ENCODE peak calls at places on chromosomes 2 and 18, in five cellular contexts. X is IMR-90; V is CD8-positive, alpha-beta T cell; D is ascending aorta; G is body of pancreas. K is an unnamed sample. For H3K27me3, the result is how much of the 10 kb centered on the place peaks cover.

GRCh38 chr2:168515502-168515901 is 59.4 kb downstream of the CERS6 start:
- DNase-seq in X (peak), G (no peak), V (no peak), D (no peak), K (peak)

GRCh38 chr2:130911482-130911881 is 74.8 kb downstream of the ARHGEF4 start:
- DNase-seq in G (no peak), X (no peak), D (no peak), V (no peak), K (peak)

GRCh38 chr2:133948610-133949290 is 305.1 kb upstream of the MGAT5 start:
- DNase-seq in X (no peak), G (no peak), V (no peak), D (no peak), K (no peak)

GRCh38 chr2:39623916-39624315 is 41.8 kb upstream of the TMEM178A start:
- DNase-seq in D (no peak), G (no peak), V (no peak), X (no peak), K (no peak)

GRCh38 chr2:192585418-192585817 is 390.7 kb upstream of the TMEFF2 start:
- DNase-seq in D (no peak), X (no peak), G (no peak), V (no peak), K (peak)

GRCh38 chr2:172305066-172305465 is 122.3 kb upstream of the ITGA6 start:
- DNase-seq in D (no peak), V (no peak), X (no peak), G (no peak), K (no peak)

GRCh38 chr2:207143474-207144190 is 22.1 kb downstream of the KLF7 start:
- DNase-seq in V (peak), G (peak), D (peak), X (no peak), K (no peak)

GRCh38 chr18:3960977-3961376 is 494.1 kb downstream of the DLGAP1 start:
- DNase-seq in G (no peak), D (no peak), V (no peak), X (no peak), K (no peak)

GRCh38 chr2:74488643-74489481 is 6.0 kb downstream of the TTC31 start:
- DNase-seq in G (no peak), V (no peak), D (no peak), X (no peak), K (no peak)

GRCh38 chr18:77884454-77884853 is 634.8 kb downstream of the GALR1 start:
- DNase-seq in V (no peak), X (no peak), G (no peak), D (no peak), K (no peak)

GRCh38 chr2:240362826-240363717 is 72.4 kb upstream of the GPC1 start:
- DNase-seq in V (no peak), X (no peak), G (no peak), D (no peak), K (no peak)

GRCh38 chr2:82789886-82790276 is 1669.2 kb downstream of the SUCLG1 start:
- DNase-seq in V (no peak), G (no peak), D (no peak), X (no peak), K (peak)

GRCh38 chr18:74682141-74682997 is 84.7 kb downstream of the ZNF407 start:
- DNase-seq in G (no peak), D (no peak), V (no peak), X (no peak), K (peak)

GRCh38 chr2:195613922-195614321 is 43.1 kb upstream of the SLC39A10 start:
- DNase-seq in X (peak), G (no peak), D (no peak), V (no peak), K (peak)

GRCh38 chr2:202604699-202605098 is 30.1 kb upstream of the FAM117B start:
- DNase-seq in V (no peak), X (peak), D (no peak), G (no peak), K (no peak)

GRCh38 chr2:25674003-25674362 is 606 bp upstream of the DTNB start:
- DNase-seq in G (no peak), X (no peak), V (no peak), D (no peak), K (no peak)

GRCh38 chr18:54772081-54772480 is 56.2 kb upstream of the RAB27B start:
- DNase-seq in V (no peak), X (no peak), D (no peak), G (no peak), K (peak)

GRCh38 chr18:3321133-3321812 is 59.3 kb downstream of the MYL12B start:
- DNase-seq in V (no peak), D (no peak), X (peak), G (no peak), K (peak)

GRCh38 chr18:70256994-70257393 is 31.9 kb upstream of the SOCS6 start:
- DNase-seq in D (no peak), G (no peak), V (no peak), X (no peak), K (no peak)

GRCh38 chr2:134282638-134283400 is 28.9 kb downstream of the MGAT5 start:
- DNase-seq in V (no peak), X (no peak), D (no peak), G (no peak), K (no peak)

GRCh38 chr2:54464334-54464733 is 8.2 kb downstream of the SPTBN1 start:
- DNase-seq in D (no peak), X (no peak), G (no peak), V (no peak), K (no peak)

GRCh38 chr2:222930862-222931261 is 70.0 kb downstream of the ACSL3 start:
- DNase-seq in V (no peak), G (no peak), D (no peak), X (peak), K (no peak)

GRCh38 chr18:76721207-76721996 is 101.0 kb upstream of the ZNF236 start:
- DNase-seq in V (peak), D (no peak), G (no peak), X (no peak), K (no peak)

GRCh38 chr2:54092940-54093339 is 22.5 kb upstream of the ACYP2 start:
- DNase-seq in G (no peak), D (no peak), V (no peak), X (no peak), K (no peak)

GRCh38 chr2:171034315-171034714 is 105.3 kb downstream of the GORASP2 start:
- DNase-seq in G (no peak), V (no peak), X (peak), D (no peak), K (peak)

GRCh38 chr2:162795312-162795711 is 43.3 kb downstream of the KCNH7 start:
- DNase-seq in D (no peak), V (no peak), X (no peak), G (peak), K (peak)

GRCh38 chr2:151972176-151973012 is 126.5 kb downstream of the CACNB4 start:
- DNase-seq in V (no peak), G (no peak), D (no peak), X (no peak), K (no peak)

GRCh38 chr18:48452863-48453323 is 43.7 kb upstream of the ZBTB7C start:
- DNase-seq in D (no peak), G (peak), X (peak), V (no peak), K (peak)

DNA sequence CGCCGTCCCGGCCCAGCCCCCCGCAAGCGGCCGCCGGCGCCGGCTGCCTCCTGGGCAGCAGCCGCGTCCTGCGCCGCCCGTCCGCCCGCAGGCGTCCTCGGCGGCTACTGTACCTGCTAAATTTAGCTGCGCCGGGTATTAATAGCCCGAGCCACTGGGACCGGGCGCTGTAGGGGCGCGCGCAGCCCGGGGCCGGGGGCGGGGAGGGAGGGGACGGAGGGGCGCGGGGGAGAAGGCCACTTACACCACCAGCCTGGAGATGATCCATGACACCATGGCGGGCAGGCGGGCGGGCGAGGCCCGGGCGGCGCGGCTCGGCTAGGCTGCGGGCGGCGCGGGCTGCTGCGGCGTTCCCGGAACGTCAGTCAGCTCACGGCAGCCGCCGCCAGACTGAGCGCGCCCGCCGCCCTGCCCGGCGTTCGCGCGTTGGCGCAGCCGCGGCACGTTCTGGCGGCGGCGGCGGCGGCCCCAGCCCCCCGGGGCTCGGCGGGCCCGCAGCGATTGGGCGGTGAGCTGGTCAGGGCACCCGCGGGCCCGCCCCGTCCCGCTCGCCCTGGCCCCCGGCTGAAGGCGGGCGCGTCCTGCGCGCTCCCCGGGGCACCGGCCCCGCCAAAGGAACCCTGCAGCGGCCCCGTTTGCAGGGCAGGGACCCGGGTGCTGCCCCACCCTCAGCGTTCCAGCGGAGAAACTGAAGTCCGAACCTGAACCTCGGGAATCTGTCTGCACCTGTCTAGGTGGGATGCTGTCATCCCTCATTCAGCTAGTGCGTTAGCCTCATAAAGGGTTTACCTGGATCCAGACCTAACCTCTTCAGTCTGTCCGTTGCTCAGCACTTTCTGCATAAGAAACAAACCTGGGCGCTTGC is at the start of gene REEP1:
- DNase-seq in D (no peak), V (no peak), X (no peak), G (peak), K (no peak)
- H3K27me3 ChIP-seq in D (under half), V (under half), X (half or more), G (under half), K (under half)

GRCh38 chr2:234491897-234492296 is 5.0 kb downstream of the ARL4C start:
- DNase-seq in G (no peak), V (no peak), X (no peak), D (no peak), K (no peak)

GRCh38 chr2:234491281-234491680 is 5.6 kb downstream of the ARL4C start:
- DNase-seq in V (no peak), X (no peak), G (no peak), D (no peak), K (no peak)

GRCh38 chr2:234493117-234493516 is 3.8 kb downstream of the ARL4C start:
- DNase-seq in X (no peak), V (no peak), D (no peak), G (no peak), K (no peak)

GRCh38 chr2:234494361-234495075 is 2.4 kb downstream of the ARL4C start:
- DNase-seq in V (no peak), G (peak), X (peak), D (no peak), K (peak)

DNA sequence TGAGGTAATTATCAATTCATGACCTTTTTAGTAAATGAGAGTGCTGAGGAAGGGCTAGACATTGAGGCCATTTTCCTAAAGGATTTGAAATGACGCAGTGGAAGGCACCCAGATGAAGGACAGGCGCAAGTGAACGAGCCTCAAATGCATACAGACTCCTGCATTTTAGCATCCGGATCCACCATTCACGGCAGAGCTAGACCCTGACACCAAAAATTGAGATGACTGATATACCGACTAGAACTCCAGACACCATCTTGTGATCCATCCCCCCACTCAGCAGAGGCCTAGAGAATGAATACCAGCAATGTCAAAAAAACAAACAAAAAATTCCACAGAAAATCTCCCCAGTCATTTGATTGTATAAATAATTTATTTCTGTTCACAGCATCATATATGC is 4.2 kb downstream of the ARL4C start:
- DNase-seq in G (no peak), V (no peak), D (no peak), X (no peak), K (no peak)
- H3K4me3 ChIP-seq in G (no peak), V (peak), D (no peak), X (no peak), K (no peak)

DNA sequence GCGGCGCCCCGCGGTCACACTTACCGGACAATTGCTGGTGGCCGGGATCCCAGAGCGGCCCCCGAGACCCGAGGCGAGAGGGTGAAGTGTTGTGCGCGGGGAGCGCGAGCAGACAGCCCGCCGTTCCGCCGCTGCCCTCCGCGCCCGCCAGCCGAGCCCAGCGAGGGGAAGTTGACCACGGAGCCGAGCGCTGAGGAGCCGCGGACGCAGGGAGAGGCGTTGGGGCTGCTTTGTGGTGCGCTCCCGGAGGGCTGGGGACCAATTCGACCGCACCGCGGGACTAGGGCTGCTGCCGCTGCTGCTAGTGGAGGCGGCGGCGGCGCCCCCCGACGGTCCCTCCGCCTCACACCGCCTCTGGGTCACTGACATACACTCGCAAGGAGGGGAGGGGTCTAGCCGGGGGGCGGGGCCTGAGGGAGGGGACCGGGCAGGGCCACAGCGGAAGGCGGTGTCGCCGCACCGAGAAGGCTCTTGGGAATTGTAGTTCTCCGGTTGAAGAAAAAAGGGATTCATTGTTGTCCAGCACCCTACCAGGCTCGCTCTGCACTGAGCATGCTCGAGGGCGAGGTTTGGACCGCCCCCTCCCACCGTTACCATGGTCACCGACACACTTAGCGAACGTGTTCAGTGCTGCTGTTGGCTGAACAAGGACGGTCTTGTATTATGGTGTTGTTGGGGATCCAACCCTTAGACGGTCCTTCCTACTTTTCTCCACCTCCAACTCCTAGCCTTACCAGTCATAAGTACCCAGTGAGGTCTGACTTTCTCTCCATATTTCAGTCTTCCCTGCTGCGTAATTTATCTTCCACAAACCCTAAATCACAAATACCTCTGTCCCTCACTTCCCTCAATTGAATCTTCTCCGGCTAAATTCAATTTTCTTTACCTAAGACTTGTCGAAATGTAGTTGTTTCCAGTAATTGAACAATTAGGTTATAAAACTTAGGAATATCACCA is at the start of gene PELI1:
- DNase-seq in X (peak), D (peak), V (peak), G (peak), K (peak)
- TF ChIP-seq CTCF in X (peak), D (peak), V (no peak), G (no peak), K (peak)

GRCh38 chr2:44902178-44902577 is 39.3 kb upstream of the SIX3 start:
- DNase-seq in D (no peak), X (no peak), V (no peak), G (no peak), K (no peak)
- H3K27me3 ChIP-seq in D (under half), X (under half), V (under half), G (under half), K (under half)

DNA sequence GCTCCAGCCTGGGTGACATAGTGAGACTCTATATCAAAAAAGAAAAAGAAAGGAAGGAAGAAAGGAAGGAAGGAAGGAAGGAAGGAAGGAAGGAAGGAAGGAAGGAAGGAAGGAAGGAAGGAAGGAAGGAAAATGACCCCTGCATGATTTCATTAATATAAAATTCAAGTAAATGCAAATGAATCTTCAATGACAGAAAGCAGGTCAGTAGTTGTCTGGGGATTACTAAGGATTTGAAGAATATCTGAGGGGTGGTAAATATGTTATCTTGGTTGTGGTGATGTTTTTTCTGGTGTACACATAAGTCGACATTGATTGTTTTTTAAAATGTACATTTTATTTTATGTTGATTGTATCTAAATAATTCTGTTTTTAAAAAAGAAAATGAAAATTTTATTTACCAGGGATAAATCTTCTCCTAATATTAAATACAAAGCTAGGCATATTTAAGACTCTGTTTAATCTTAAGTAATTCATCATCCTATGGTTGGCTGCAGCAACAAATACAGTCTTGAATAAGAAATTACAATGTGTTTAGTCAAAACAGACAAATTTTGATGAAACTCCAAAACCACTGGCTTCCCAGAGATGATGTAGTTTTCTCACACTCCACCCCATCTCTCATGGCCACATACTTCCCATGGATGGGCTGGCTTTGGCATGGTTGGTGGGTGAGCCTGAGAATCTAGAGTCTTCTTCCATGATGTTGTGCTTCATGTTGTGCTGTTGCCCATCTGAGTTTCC is 314.7 kb upstream of the REG3G start:
- DNase-seq in X (no peak), G (no peak), D (no peak), V (no peak), K (no peak)
- H3K4me3 ChIP-seq in X (no peak), G (no peak), D (no peak), V (no peak), K (no peak)

K was measured in bronchial epithelial cell.